ENCODE peak calls at places on chromosomes 5 and 9, in nine cellular contexts. I is pancreas; V is upper lobe of left lung; R is upper lobe of right lung; A is RWPE2; D is heart left ventricle; G is Panc1; M is A549; C is CD8-positive, alpha-beta T cell. K is an unnamed sample.

GRCh38 chr5:64074533-64074932 is 91.1 kb upstream of the RNF180 start:
- DNase-seq in A (no peak), C (no peak), R (no peak), G (peak; percentile 15), I (no peak), D (no peak), M (peak; percentile 21), V (no peak), K (no peak)

GRCh38 chr9:8835291-8835690 is 1035.7 kb upstream of the DMAC1 start:
- DNase-seq in V (no peak), D (no peak), M (no peak), R (no peak), I (no peak), A (no peak), C (no peak), G (no peak), K (no peak)

GRCh38 chr9:110155744-110156143 is 52.2 kb downstream of the C9orf152 start:
- DNase-seq in I (no peak), M (no peak), V (no peak), D (no peak), R (no peak), C (no peak), A (no peak), G (no peak), K (no peak)

GRCh38 chr9:72363908-72364678 is 915 bp downstream of the ZFAND5 start:
- DNase-seq in I (peak; percentile 89), A (peak; percentile 45), C (peak; percentile 68), D (peak; percentile 84), G (no peak), M (no peak), V (peak; percentile 92), R (peak; percentile 86), K (peak; percentile 80)

GRCh38 chr5:39794511-39794910 is 369.7 kb upstream of the DAB2 start:
- DNase-seq in I (no peak), V (no peak), M (no peak), C (no peak), G (no peak), R (no peak), D (peak; percentile 14), A (no peak), K (no peak)

GRCh38 chr9:70398145-70398556 is 16.3 kb downstream of the KLF9 start:
- DNase-seq in G (no peak), D (no peak), I (no peak), M (no peak), V (no peak), A (no peak), R (no peak), C (no peak), K (no peak)

GRCh38 chr5:176189857-176190256 is 48.4 kb upstream of the SIMC1 start:
- DNase-seq in D (no peak), I (no peak), C (no peak), M (no peak), V (no peak), G (no peak), R (no peak), A (no peak), K (no peak)

GRCh38 chr5:14153932-14154646 is 10.9 kb downstream of the TRIO start:
- DNase-seq in M (no peak), C (no peak), R (peak; percentile 75), G (no peak), A (no peak), D (peak; percentile 85), V (no peak), I (no peak), K (peak; percentile 69)

DNA sequence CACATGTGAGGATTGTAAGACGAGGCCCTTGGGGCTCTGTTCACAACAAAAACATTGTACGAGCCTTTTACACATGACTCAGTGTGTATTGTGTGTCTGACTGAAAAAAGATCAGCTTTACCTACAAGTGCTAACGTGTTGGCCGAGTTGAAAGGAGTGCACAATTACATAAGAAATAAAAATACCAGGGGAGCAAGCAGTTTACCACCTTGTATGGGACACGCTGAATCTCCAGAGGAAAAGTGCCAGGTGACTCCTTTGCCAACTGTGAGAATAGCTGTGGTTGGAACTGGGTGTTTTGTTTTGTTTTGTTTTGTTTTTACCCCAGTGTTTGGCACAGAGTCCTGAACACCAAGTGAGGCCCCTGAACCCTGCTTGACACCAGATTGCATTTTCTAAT is 32.8 kb upstream of the ZSWIM6 start:
- DNase-seq in G (no peak), C (no peak), I (no peak), A (no peak), M (no peak), D (no peak), R (no peak), V (no peak), K (no peak)
- H3K27ac ChIP-seq in G (peak overlapping the region; percentile 76), C (no peak overlapping the region), I (no peak overlapping the region), A (peak overlapping the region; percentile 85), M (peak overlapping the region; percentile 76), D (no peak overlapping the region), R (no peak overlapping the region), V (no peak overlapping the region), K (no peak overlapping the region)

GRCh38 chr5:42653705-42654104 is 102.9 kb upstream of the CCDC152 start:
- DNase-seq in M (no peak), D (no peak), I (no peak), V (no peak), R (no peak), C (no peak), A (no peak), G (no peak), K (no peak)
- H3K4me1 ChIP-seq in M (no peaks in the 10 kb centered on the region), D (peaks cover 17% of the 10 kb centered on the region), I (no peaks in the 10 kb centered on the region), V (peaks cover 10% of the 10 kb centered on the region), R (peaks cover 6% of the 10 kb centered on the region), C (no peaks in the 10 kb centered on the region), A (peaks cover 8% of the 10 kb centered on the region), G (no peaks in the 10 kb centered on the region), K (peaks cover 38% of the 10 kb centered on the region)

GRCh38 chr9:137218212-137218753 is 3.8 kb downstream of the RNF208 start:
- DNase-seq in C (no peak), D (no peak), V (peak; percentile 83), R (no peak), A (no peak), I (no peak), M (no peak), G (no peak), K (no peak)
- H3K27ac ChIP-seq in C (no peak overlapping the region), D (peak overlapping the region; percentile 40), V (peak overlapping the region; percentile 69), R (peak overlapping the region; percentile 6), A (peak overlapping the region; percentile 42), I (peak overlapping the region; percentile 70), M (peak overlapping the region; percentile 76), G (peak overlapping the region; percentile 86), K (peak overlapping the region; percentile 71)

DNA sequence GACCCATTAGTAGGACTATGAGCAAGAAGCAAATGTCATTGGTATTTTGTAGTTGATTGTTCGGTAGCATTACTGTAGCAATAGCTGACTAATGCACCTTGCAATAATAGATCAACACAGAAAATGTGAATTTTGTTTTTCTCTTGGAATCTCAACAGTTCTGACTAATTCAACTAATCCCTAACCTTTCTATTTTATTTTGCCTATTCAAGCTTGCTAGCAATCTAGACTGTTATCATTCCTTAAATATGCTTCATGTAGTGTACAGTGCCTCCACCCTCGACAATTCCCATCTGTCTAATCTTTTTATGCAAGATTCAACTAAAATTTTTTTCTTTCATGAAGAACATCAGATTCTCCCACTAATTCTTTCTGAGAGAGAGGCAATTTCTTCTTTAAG is 570.6 kb downstream of the PDE4D start:
- DNase-seq in C (no peak), I (no peak), D (no peak), A (no peak), G (no peak), M (no peak), R (no peak), V (no peak), K (no peak)
- H3K4me1 ChIP-seq in C (no peaks in the 10 kb centered on the region), I (no peaks in the 10 kb centered on the region), D (peaks cover 50% of the 10 kb centered on the region), A (no peaks in the 10 kb centered on the region), G (no peaks in the 10 kb centered on the region), M (peaks cover 85% of the 10 kb centered on the region), R (peaks cover 3% of the 10 kb centered on the region), V (no peaks in the 10 kb centered on the region), K (peaks cover 9% of the 10 kb centered on the region)

DNA sequence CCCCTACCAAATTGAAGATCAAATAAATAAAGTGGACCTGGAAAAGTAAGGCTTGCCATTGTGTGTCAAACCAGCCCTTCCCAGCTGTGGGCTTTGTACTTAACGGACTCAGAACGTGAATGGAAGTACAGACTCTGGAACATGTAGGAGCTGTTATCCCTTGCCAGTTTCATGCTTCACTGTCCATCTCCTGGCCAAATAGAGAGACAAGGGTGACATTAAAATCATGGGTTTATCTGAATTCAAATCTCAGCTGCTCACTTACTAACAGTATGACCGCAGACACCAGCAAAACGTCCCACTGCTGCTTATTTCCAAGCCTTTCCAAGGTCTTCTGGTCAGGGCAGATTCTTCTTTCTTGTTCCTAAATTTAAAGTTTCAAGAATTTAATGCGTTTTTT is 52.2 kb downstream of the EXOSC2 start:
- DNase-seq in G (no peak), I (no peak), C (no peak), R (no peak), A (no peak), V (no peak), M (no peak), D (no peak), K (no peak)
- H3K27ac ChIP-seq in G (no peak overlapping the region), I (no peak overlapping the region), C (no peak overlapping the region), R (no peak overlapping the region), A (no peak overlapping the region), V (no peak overlapping the region), M (no peak overlapping the region), D (no peak overlapping the region), K (no peak overlapping the region)

K was measured in heart right ventricle.